ENCODE peak calls at places on chromosomes 5 and 9, in nine cellular contexts. P is AG10803, J is colonic mucosa, G is AG09319, N is mucosa of descending colon, C is adrenal gland, W is GM13976, R is HFFc6, I is fibroblast of lung. D is an unnamed sample.

GRCh38 chr5:64930672-64931318 is 162.1 kb downstream of the CWC27 start:
- DNase-seq in N (no peak), I (no peak), G (no peak), R (no peak), W (no peak), C (no peak), J (no peak), P (no peak), D (no peak)

GRCh38 chr5:102283111-102283797 is 12.8 kb downstream of the SLCO4C1 start:
- DNase-seq in J (no peak), N (no peak), C (no peak), G (no peak), R (no peak), I (no peak), P (no peak), W (no peak), D (no peak)

GRCh38 chr9:88789785-88790184 is 201.5 kb upstream of the S1PR3 start:
- DNase-seq in G (no peak), P (peak; percentile 73), I (no peak), W (no peak), C (no peak), R (no peak), J (no peak), N (no peak), D (no peak)

GRCh38 chr9:3527653-3527960 is 1.8 kb upstream of the RFX3 start:
- DNase-seq in G (no peak), P (no peak), J (no peak), N (no peak), W (no peak), C (no peak), R (no peak), I (no peak), D (no peak)

GRCh38 chr5:102910240-102911226 is 155.4 kb downstream of the PAM start:
- DNase-seq in C (no peak), G (no peak), J (no peak), R (peak; percentile 67), N (no peak), I (peak; percentile 20), W (no peak), P (peak; percentile 54), D (no peak)

GRCh38 chr5:151587796-151588606 is 3.1 kb downstream of the FAT2 start:
- DNase-seq in N (no peak), R (no peak), G (no peak), W (no peak), C (no peak), P (no peak), I (no peak), J (no peak), D (no peak)

GRCh38 chr5:168793844-168794837 is 215.0 kb upstream of the PANK3 start:
- DNase-seq in I (peak; percentile 14), C (peak; percentile 75), P (peak; percentile 89), R (peak; percentile 63), J (no peak), G (peak; percentile 20), N (no peak), W (no peak), D (no peak)

GRCh38 chr9:6197330-6197729 is 18.3 kb upstream of the IL33 start:
- DNase-seq in P (peak; percentile 13), I (peak; percentile 24), C (no peak), N (no peak), R (no peak), W (peak; percentile 12), J (peak; percentile 32), G (no peak), D (no peak)

GRCh38 chr5:177089825-177090641 is 3.3 kb downstream of the FGFR4 start:
- DNase-seq in N (no peak), P (no peak), G (no peak), J (peak; percentile 60), C (no peak), W (no peak), I (no peak), R (no peak), D (no peak)

DNA sequence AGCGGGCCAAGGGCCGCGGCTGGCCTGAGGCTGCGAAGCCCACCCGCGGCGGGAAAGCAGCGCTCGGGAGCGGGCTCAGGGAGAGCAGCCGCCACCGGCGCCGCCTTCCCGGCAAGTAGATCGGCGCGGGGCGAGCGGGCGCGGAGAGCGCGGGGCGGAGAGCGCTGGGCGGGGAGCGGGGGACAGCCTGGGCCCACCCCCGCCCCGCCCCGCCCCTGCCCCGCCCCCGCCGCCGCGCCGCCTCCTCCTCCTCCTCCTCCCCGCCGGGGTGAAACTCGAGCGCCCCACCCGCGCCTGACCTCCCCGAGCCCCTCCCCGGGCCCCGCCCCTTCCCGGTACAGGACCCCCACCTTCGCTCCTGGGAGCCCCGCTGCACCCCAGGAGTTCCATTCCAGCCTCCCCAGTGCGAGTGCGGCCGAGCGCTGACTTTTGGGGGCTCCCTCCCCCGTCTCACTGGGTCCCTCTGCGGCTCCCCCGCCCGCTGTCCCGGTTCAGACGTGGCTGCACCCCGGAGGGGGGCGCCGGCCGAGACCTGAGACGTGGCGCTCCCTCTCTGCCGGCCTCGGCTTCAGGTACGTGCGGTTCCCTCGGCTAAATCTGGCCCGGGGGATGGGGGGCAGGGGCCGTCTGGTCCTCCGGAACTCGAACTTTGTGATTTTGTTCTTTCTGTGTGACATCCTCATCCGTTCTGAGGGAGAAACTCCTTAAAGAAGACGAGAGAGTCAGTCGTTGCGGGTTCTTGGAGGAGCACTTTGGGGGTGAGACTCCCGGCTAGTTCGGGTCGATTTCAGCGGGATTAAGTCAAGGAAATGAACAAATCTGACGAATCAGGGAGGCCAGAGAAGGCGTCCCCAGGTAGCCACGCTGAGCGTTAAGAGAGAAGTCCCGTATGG is at the start of gene SEMA5A:
- DNase-seq in N (peak; percentile 88), W (peak; percentile 64), R (peak; percentile 61), C (peak; percentile 69), P (peak; percentile 77), G (no peak), I (peak; percentile 67), J (peak; percentile 91), D (peak; percentile 96)
- TF ChIP-seq CTCF in N (no peak), W (no peak), R (peak; percentile 24), C (no peak), P (no peak), G (peak; percentile 24), I (no peak), J (no peak), D (peak; percentile 35)

GRCh38 chr5:80688648-80689420 is 34.1 kb upstream of the DHFR start:
- DNase-seq in J (no peak), W (no peak), N (no peak), P (no peak), R (no peak), C (no peak), I (no peak), G (no peak), D (no peak)

GRCh38 chr5:80689627-80690026 is 34.8 kb upstream of the DHFR start:
- DNase-seq in R (no peak), W (no peak), J (no peak), I (no peak), G (no peak), P (no peak), N (no peak), C (no peak), D (no peak)

GRCh38 chr5:80686757-80687156 is 32.0 kb upstream of the DHFR start:
- DNase-seq in R (peak; percentile 10), C (no peak), G (peak; percentile 1), P (peak; percentile 20), I (peak; percentile 52), W (no peak), J (no peak), N (no peak), D (no peak)
- TF ChIP-seq CTCF in R (peak; percentile 82), C (peak; percentile 17), G (peak; percentile 35), P (peak; percentile 50), I (no peak), W (no peak), J (peak; percentile 22), N (no peak), D (peak; percentile 88)

GRCh38 chr9:126205260-126205659 is 121.4 kb upstream of the MVB12B start:
- DNase-seq in R (no peak), J (no peak), W (no peak), I (no peak), P (no peak), N (no peak), G (no peak), C (no peak), D (no peak)

GRCh38 chr9:126204197-126204596 is 122.4 kb upstream of the MVB12B start:
- DNase-seq in C (no peak), N (no peak), R (no peak), J (no peak), W (no peak), P (no peak), G (no peak), I (no peak), D (no peak)

GRCh38 chr9:126204708-126205225 is 121.9 kb upstream of the MVB12B start:
- DNase-seq in C (no peak), N (no peak), P (no peak), G (no peak), J (no peak), W (no peak), I (no peak), R (no peak), D (no peak)

GRCh38 chr9:126206099-126206498 is 120.5 kb upstream of the MVB12B start:
- DNase-seq in C (no peak), J (no peak), I (no peak), R (no peak), W (no peak), G (no peak), P (no peak), N (no peak), D (no peak)

DNA sequence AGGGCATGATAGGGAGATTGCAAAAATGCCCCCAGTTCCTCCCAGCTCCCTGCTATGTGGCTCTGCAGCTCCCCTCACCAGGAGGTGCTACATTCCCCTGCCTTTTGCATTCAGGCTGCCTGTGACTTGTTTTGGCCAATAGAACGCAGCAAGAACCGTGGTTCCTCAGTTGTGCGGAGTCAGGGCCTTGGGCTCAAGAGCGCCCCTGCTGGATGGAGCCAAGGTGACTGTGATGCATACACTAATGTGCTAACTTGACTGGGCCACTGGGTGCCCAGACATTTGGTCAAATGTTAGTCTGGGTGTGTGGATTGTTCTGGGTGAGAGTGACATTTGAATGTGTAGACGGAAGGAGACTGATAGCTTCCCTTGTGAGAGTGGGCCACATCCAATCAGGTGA is 123.3 kb upstream of the MVB12B start:
- DNase-seq in G (no peak), N (no peak), W (no peak), J (no peak), C (no peak), P (no peak), R (no peak), I (no peak), D (no peak)
- TF ChIP-seq CTCF in G (no peak), N (no peak), W (no peak), J (no peak), C (no peak), P (no peak), R (peak; percentile 55), I (no peak), D (peak; percentile 31)

GRCh38 chr5:11110128-11110527 is 349.1 kb upstream of the DAP start:
- DNase-seq in N (no peak), G (no peak), C (no peak), J (no peak), R (no peak), I (no peak), P (no peak), W (no peak), D (no peak)
- TF ChIP-seq CTCF in N (no peak), G (no peak), C (no peak), J (no peak), R (no peak), I (no peak), P (no peak), W (no peak), D (no peak)

GRCh38 chr5:158770506-158770905 is 329.2 kb downstream of the EBF1 start:
- DNase-seq in C (no peak), P (peak; percentile 52), J (no peak), W (no peak), R (no peak), I (no peak), N (no peak), G (no peak), D (no peak)
- TF ChIP-seq CTCF in C (no peak), P (peak; percentile 48), J (no peak), W (no peak), R (no peak), I (no peak), N (no peak), G (no peak), D (peak; percentile 52)